ENCODE peak calls at places on chromosomes 13 and 19, in four cellular contexts. One of them, this sample, is unnamed.

GRCh38 chr19:10690351-10690781 is 10.9 kb upstream of the QTRT1 start:
- DNase-seq in epithelial cell of esophagus: peak
- DNase-seq in tibial artery: peak
- DNase-seq in foreskin fibroblast: peak
- DNase-seq in this sample: no peak

GRCh38 chr13:78604782-78605611 is 1.6 kb upstream of the POU4F1 start:
- DNase-seq in tibial artery: no peak
- DNase-seq in foreskin fibroblast: peak
- DNase-seq in epithelial cell of esophagus: peak
- DNase-seq in this sample: peak

GRCh38 chr19:10353793-10354391 is 14.5 kb upstream of the ICAM3 start:
- DNase-seq in epithelial cell of esophagus: peak
- DNase-seq in foreskin fibroblast: peak
- DNase-seq in tibial artery: no peak
- DNase-seq in this sample: no peak

GRCh38 chr13:98927954-98928927 is 49.6 kb downstream of the DOCK9 start:
- DNase-seq in epithelial cell of esophagus: no peak
- DNase-seq in foreskin fibroblast: peak
- DNase-seq in tibial artery: no peak
- DNase-seq in this sample: no peak

GRCh38 chr13:25249001-25249543 is 38.2 kb downstream of the MTMR6 start:
- DNase-seq in tibial artery: no peak
- DNase-seq in foreskin fibroblast: peak
- DNase-seq in epithelial cell of esophagus: peak
- DNase-seq in this sample: peak

GRCh38 chr13:46181799-46182490 is at the start of gene LCP1:
- DNase-seq in foreskin fibroblast: no peak
- DNase-seq in tibial artery: no peak
- DNase-seq in epithelial cell of esophagus: no peak
- DNase-seq in this sample: no peak

GRCh38 chr13:98978280-98978679 is 416 bp upstream of the DOCK9 start:
- DNase-seq in foreskin fibroblast: peak
- DNase-seq in epithelial cell of esophagus: peak
- DNase-seq in tibial artery: no peak
- DNase-seq in this sample: peak

GRCh38 chr13:73934771-73935170 is 199.4 kb downstream of the KLF12 start:
- DNase-seq in epithelial cell of esophagus: no peak
- DNase-seq in foreskin fibroblast: no peak
- DNase-seq in tibial artery: no peak
- DNase-seq in this sample: no peak

GRCh38 chr13:44312898-44313551 is 60.6 kb upstream of the SERP2 start:
- DNase-seq in tibial artery: no peak
- DNase-seq in epithelial cell of esophagus: peak
- DNase-seq in foreskin fibroblast: peak
- DNase-seq in this sample: peak

GRCh38 chr13:99958402-99959126 is 13.0 kb downstream of the ZIC5 start:
- DNase-seq in tibial artery: no peak
- DNase-seq in foreskin fibroblast: no peak
- DNase-seq in epithelial cell of esophagus: no peak
- DNase-seq in this sample: no peak

GRCh38 chr19:53192771-53193533 is at the start of gene ZNF665:
- DNase-seq in epithelial cell of esophagus: peak
- DNase-seq in foreskin fibroblast: peak
- DNase-seq in tibial artery: peak
- DNase-seq in this sample: peak

GRCh38 chr19:2549701-2550191 is 73.8 kb downstream of the GADD45B start:
- DNase-seq in foreskin fibroblast: peak
- DNase-seq in tibial artery: peak
- DNase-seq in epithelial cell of esophagus: no peak
- DNase-seq in this sample: no peak

GRCh38 chr13:30030141-30030750 is 179.8 kb upstream of the UBL3 start:
- DNase-seq in epithelial cell of esophagus: no peak
- DNase-seq in foreskin fibroblast: no peak
- DNase-seq in tibial artery: no peak
- DNase-seq in this sample: no peak

GRCh38 chr19:23254141-23254910 is 4.1 kb upstream of the ZNF724 start:
- DNase-seq in foreskin fibroblast: no peak
- DNase-seq in epithelial cell of esophagus: no peak
- DNase-seq in tibial artery: no peak
- DNase-seq in this sample: no peak

GRCh38 chr19:15298847-15299567 is 33.3 kb downstream of the BRD4 start:
- DNase-seq in foreskin fibroblast: peak
- DNase-seq in epithelial cell of esophagus: no peak
- DNase-seq in tibial artery: no peak
- DNase-seq in this sample: no peak

GRCh38 chr19:2478324-2478755 is 2.4 kb downstream of the GADD45B start:
- DNase-seq in foreskin fibroblast: peak
- DNase-seq in tibial artery: peak
- DNase-seq in epithelial cell of esophagus: peak
- DNase-seq in this sample: peak

GRCh38 chr13:43057653-43058317 is 34.4 kb downstream of the DNAJC15 start:
- DNase-seq in foreskin fibroblast: no peak
- DNase-seq in epithelial cell of esophagus: peak
- DNase-seq in tibial artery: no peak
- DNase-seq in this sample: no peak

GRCh38 chr19:22354665-22355064 is 67.5 kb downstream of the ZNF98 start:
- DNase-seq in tibial artery: no peak
- DNase-seq in foreskin fibroblast: no peak
- DNase-seq in epithelial cell of esophagus: no peak
- DNase-seq in this sample: no peak

GRCh38 chr19:41920878-41921277 is 7.4 kb downstream of the ERFL start:
- DNase-seq in tibial artery: no peak
- DNase-seq in foreskin fibroblast: no peak
- DNase-seq in epithelial cell of esophagus: no peak
- DNase-seq in this sample: no peak

GRCh38 chr13:65856464-65856863 is 1373.7 kb downstream of the PCDH9 start:
- DNase-seq in epithelial cell of esophagus: no peak
- DNase-seq in foreskin fibroblast: peak
- DNase-seq in tibial artery: no peak
- DNase-seq in this sample: no peak

GRCh38 chr19:47697863-47698609 is 15.2 kb upstream of the EHD2 start:
- DNase-seq in foreskin fibroblast: peak
- DNase-seq in epithelial cell of esophagus: peak
- DNase-seq in tibial artery: peak
- DNase-seq in this sample: peak

GRCh38 chr19:36009220-36009619 is 607 bp upstream of the SYNE4 start:
- DNase-seq in foreskin fibroblast: peak
- DNase-seq in epithelial cell of esophagus: peak
- DNase-seq in tibial artery: peak
- DNase-seq in this sample: peak

GRCh38 chr19:18385675-18386542 is at the start of gene GDF15:
- DNase-seq in foreskin fibroblast: peak
- DNase-seq in epithelial cell of esophagus: peak
- DNase-seq in tibial artery: peak
- DNase-seq in this sample: peak

GRCh38 chr13:76790519-76791289 is 95.5 kb downstream of the KCTD12 start:
- DNase-seq in tibial artery: no peak
- DNase-seq in foreskin fibroblast: peak
- DNase-seq in epithelial cell of esophagus: peak
- DNase-seq in this sample: no peak

GRCh38 chr13:86383561-86383960 is 584.3 kb upstream of the SLITRK6 start:
- DNase-seq in foreskin fibroblast: no peak
- DNase-seq in tibial artery: no peak
- DNase-seq in epithelial cell of esophagus: no peak
- DNase-seq in this sample: no peak

GRCh38 chr13:73210218-73210883 is 151.5 kb downstream of the KLF5 start:
- DNase-seq in tibial artery: no peak
- DNase-seq in epithelial cell of esophagus: peak
- DNase-seq in foreskin fibroblast: no peak
- DNase-seq in this sample: peak

GRCh38 chr13:39269411-39269810 is 231.2 kb downstream of the NHLRC3 start:
- DNase-seq in foreskin fibroblast: no peak
- DNase-seq in tibial artery: no peak
- DNase-seq in epithelial cell of esophagus: no peak
- DNase-seq in this sample: no peak

DNA sequence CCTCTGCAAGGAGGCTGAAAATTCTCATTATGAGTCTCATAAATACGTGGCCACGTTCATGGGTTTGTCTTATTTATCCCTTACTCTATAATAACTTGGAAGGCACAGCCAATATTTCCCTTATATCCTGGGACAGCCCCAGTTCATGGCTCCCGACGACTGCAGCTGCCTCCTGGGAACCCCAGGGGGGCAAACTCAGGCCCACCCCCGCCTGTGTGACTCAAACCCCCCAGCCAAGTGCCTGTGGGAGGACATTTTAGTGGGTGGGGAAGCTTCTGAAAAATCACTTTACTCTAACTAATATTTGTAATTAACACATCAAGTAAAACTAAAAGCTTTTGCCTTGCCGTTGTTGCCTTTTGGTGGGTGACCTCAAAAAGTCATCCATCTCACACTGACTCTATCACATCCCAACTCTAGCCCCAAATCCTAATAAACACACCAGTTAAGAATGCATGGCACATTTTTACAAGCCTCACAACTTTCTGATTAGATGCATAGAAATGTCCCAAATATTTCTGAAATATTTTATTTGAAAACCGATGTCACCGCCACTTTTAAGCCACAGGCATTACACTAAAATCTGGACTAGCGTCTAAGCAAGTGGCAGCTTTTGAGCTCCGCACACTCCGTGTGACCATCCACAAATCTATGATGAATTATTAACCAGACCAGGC is 14.2 kb downstream of the RASA3 start:
- DNase-seq in foreskin fibroblast: peak
- DNase-seq in tibial artery: no peak
- DNase-seq in epithelial cell of esophagus: no peak
- DNase-seq in this sample: no peak
- H3K4me3 ChIP-seq in foreskin fibroblast: peak
- H3K4me3 ChIP-seq in tibial artery: no peak
- H3K4me3 ChIP-seq in epithelial cell of esophagus: no peak
- H3K4me3 ChIP-seq in this sample: no peak

DNA sequence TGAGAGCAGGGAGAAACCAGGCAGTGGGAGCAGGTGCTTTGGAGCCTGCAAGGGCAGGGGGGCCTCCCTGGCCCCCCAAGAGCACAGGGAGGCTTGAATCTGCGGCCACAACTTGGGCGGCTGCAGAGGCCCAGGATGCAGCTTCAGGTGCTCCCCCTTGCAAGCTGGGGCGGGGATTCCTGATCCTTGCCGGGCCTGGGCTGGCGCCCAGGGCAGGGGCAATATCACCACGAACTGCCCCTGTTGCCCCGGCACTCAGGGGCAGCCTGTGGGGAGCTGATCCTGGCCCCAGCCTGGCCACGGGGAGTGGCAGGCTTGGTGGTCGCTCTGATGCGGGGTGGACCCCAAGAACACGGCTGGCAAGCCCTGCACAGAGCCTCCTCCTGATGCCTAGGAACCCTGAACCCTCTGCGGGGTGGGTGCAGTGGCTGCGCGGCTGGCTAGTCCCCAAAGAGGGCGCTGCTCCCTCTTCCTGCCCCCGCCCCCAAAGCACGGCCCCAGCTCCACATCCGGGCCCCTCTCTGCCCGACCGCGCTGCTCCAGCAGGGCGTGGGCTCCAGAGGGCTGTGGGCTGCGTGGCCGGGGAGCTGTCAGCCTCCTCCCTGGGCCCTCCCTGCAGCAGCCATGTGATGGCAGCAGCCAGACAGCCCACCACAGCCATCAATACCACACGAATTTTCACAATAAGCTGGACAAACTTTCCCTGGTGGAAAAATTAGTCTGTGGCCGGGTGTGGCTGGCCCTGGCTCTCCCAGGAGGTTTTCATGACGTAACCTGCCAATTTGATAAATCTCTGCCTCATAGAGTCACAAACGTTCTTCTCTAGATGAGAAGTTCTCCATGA is 21.0 kb downstream of the TNFSF9 start:
- DNase-seq in epithelial cell of esophagus: no peak
- DNase-seq in tibial artery: no peak
- DNase-seq in foreskin fibroblast: no peak
- DNase-seq in this sample: no peak
- H3K4me3 ChIP-seq in epithelial cell of esophagus: no peak
- H3K4me3 ChIP-seq in tibial artery: no peak
- H3K4me3 ChIP-seq in foreskin fibroblast: no peak
- H3K4me3 ChIP-seq in this sample: no peak

DNA sequence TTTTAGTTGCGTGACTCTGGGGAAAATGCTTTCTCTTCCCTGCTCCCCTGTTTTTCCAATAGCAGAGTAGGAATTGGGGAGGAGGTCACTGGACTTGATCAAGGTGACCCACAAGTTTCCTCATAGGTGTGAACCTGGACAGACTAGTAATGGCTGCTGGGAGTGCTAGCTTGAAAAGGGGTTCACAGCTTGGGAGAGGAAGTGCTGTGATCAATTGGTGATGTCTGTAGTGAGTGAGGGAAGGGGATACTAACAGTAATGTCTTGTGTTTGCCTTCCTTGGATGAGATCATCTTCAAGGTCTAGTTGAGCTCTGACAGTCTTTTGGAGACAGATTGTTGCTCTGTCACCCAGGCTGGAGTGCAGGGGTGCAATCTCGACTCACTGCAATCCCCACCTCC is 1.7 kb downstream of the BCL2L12 start:
- DNase-seq in epithelial cell of esophagus: no peak
- DNase-seq in tibial artery: no peak
- DNase-seq in foreskin fibroblast: no peak
- DNase-seq in this sample: no peak
- H3K4me3 ChIP-seq in epithelial cell of esophagus: no peak
- H3K4me3 ChIP-seq in tibial artery: no peak
- H3K4me3 ChIP-seq in foreskin fibroblast: no peak
- H3K4me3 ChIP-seq in this sample: no peak

GRCh38 chr13:106534844-106535551 is 464 bp downstream of the EFNB2 start:
- DNase-seq in tibial artery: no peak
- DNase-seq in epithelial cell of esophagus: no peak
- DNase-seq in foreskin fibroblast: peak
- DNase-seq in this sample: no peak

GRCh38 chr13:106536244-106537034 is 977 bp upstream of the EFNB2 start:
- DNase-seq in epithelial cell of esophagus: peak
- DNase-seq in tibial artery: peak
- DNase-seq in foreskin fibroblast: peak
- DNase-seq in this sample: peak

GRCh38 chr13:106535552-106536243 is at the start of gene EFNB2:
- DNase-seq in tibial artery: peak
- DNase-seq in foreskin fibroblast: peak
- DNase-seq in epithelial cell of esophagus: peak
- DNase-seq in this sample: peak

GRCh38 chr13:106540613-106541012 is 5.2 kb upstream of the EFNB2 start:
- DNase-seq in foreskin fibroblast: no peak
- DNase-seq in tibial artery: no peak
- DNase-seq in epithelial cell of esophagus: no peak
- DNase-seq in this sample: no peak

GRCh38 chr13:106537521-106537920 is 2.1 kb upstream of the EFNB2 start:
- DNase-seq in foreskin fibroblast: no peak
- DNase-seq in epithelial cell of esophagus: no peak
- DNase-seq in tibial artery: no peak
- DNase-seq in this sample: no peak
- H3K4me3 ChIP-seq in foreskin fibroblast: no peak
- H3K4me3 ChIP-seq in epithelial cell of esophagus: no peak
- H3K4me3 ChIP-seq in tibial artery: no peak
- H3K4me3 ChIP-seq in this sample: no peak

GRCh38 chr13:114118763-114119123 is 13.7 kb downstream of the RASA3 start:
- DNase-seq in tibial artery: no peak
- DNase-seq in foreskin fibroblast: peak
- DNase-seq in epithelial cell of esophagus: no peak
- DNase-seq in this sample: no peak
- H3K4me3 ChIP-seq in tibial artery: peak
- H3K4me3 ChIP-seq in foreskin fibroblast: peak
- H3K4me3 ChIP-seq in epithelial cell of esophagus: no peak
- H3K4me3 ChIP-seq in this sample: no peak

GRCh38 chr13:93225610-93226009 is 997 bp upstream of the GPC6 start:
- DNase-seq in tibial artery: no peak
- DNase-seq in epithelial cell of esophagus: peak
- DNase-seq in foreskin fibroblast: peak
- DNase-seq in this sample: peak
- H3K4me3 ChIP-seq in tibial artery: peak
- H3K4me3 ChIP-seq in epithelial cell of esophagus: no peak
- H3K4me3 ChIP-seq in foreskin fibroblast: peak
- H3K4me3 ChIP-seq in this sample: no peak